ENCODE peak calls at places on chromosomes 6 and 20, in six cellular contexts. One of them, this sample, is unnamed.

GRCh38 chr6:163525926-163526325 is 111.4 kb downstream of the QKI start:
- DNase-seq in pancreas: no peak
- DNase-seq in AG20443: no peak
- DNase-seq in stimulated activated CD4-positive, alpha-beta T cell treated with anti-CD3 and anti-CD28 coated beads, Interleukin-4, amount 100 ng/mL, for 24 hours: no peak
- DNase-seq in NCI-H1105: no peak
- DNase-seq in anterior cingulate cortex: no peak
- DNase-seq in this sample: no peak

GRCh38 chr6:28980137-28980796 is 24.8 kb downstream of the ZNF311 start:
- DNase-seq in pancreas: no peak
- DNase-seq in AG20443: peak
- DNase-seq in stimulated activated CD4-positive, alpha-beta T cell treated with anti-CD3 and anti-CD28 coated beads, Interleukin-4, amount 100 ng/mL, for 24 hours: no peak
- DNase-seq in NCI-H1105: no peak
- DNase-seq in anterior cingulate cortex: no peak
- DNase-seq in this sample: no peak

GRCh38 chr6:34680802-34681515 is 15.6 kb downstream of the ILRUN start:
- DNase-seq in pancreas: no peak
- DNase-seq in AG20443: peak
- DNase-seq in stimulated activated CD4-positive, alpha-beta T cell treated with anti-CD3 and anti-CD28 coated beads, Interleukin-4, amount 100 ng/mL, for 24 hours: no peak
- DNase-seq in NCI-H1105: no peak
- DNase-seq in anterior cingulate cortex: no peak
- DNase-seq in this sample: no peak

GRCh38 chr20:59576216-59576953 is 28.0 kb upstream of the PHACTR3 start:
- DNase-seq in pancreas: no peak
- DNase-seq in AG20443: no peak
- DNase-seq in stimulated activated CD4-positive, alpha-beta T cell treated with anti-CD3 and anti-CD28 coated beads, Interleukin-4, amount 100 ng/mL, for 24 hours: no peak
- DNase-seq in NCI-H1105: peak
- DNase-seq in anterior cingulate cortex: peak
- DNase-seq in this sample: peak

GRCh38 chr20:35635652-35636051 is 20.0 kb downstream of the SPAG4 start:
- DNase-seq in pancreas: no peak
- DNase-seq in AG20443: no peak
- DNase-seq in stimulated activated CD4-positive, alpha-beta T cell treated with anti-CD3 and anti-CD28 coated beads, Interleukin-4, amount 100 ng/mL, for 24 hours: no peak
- DNase-seq in NCI-H1105: no peak
- DNase-seq in anterior cingulate cortex: no peak
- DNase-seq in this sample: no peak

GRCh38 chr6:141744971-141745370 is 387.8 kb upstream of the GJE1 start:
- DNase-seq in pancreas: no peak
- DNase-seq in AG20443: peak
- DNase-seq in stimulated activated CD4-positive, alpha-beta T cell treated with anti-CD3 and anti-CD28 coated beads, Interleukin-4, amount 100 ng/mL, for 24 hours: no peak
- DNase-seq in NCI-H1105: no peak
- DNase-seq in anterior cingulate cortex: no peak
- DNase-seq in this sample: no peak

GRCh38 chr6:2641044-2641673 is 109.6 kb downstream of the MYLK4 start:
- DNase-seq in pancreas: no peak
- DNase-seq in AG20443: no peak
- DNase-seq in stimulated activated CD4-positive, alpha-beta T cell treated with anti-CD3 and anti-CD28 coated beads, Interleukin-4, amount 100 ng/mL, for 24 hours: no peak
- DNase-seq in NCI-H1105: no peak
- DNase-seq in anterior cingulate cortex: no peak
- DNase-seq in this sample: no peak

GRCh38 chr6:163712569-163712966 is 298.1 kb downstream of the QKI start:
- DNase-seq in pancreas: no peak
- DNase-seq in AG20443: no peak
- DNase-seq in stimulated activated CD4-positive, alpha-beta T cell treated with anti-CD3 and anti-CD28 coated beads, Interleukin-4, amount 100 ng/mL, for 24 hours: no peak
- DNase-seq in NCI-H1105: no peak
- DNase-seq in anterior cingulate cortex: no peak
- DNase-seq in this sample: no peak

GRCh38 chr20:38935285-38935684 is 9.1 kb downstream of the FAM83D start:
- DNase-seq in pancreas: no peak
- DNase-seq in AG20443: peak
- DNase-seq in stimulated activated CD4-positive, alpha-beta T cell treated with anti-CD3 and anti-CD28 coated beads, Interleukin-4, amount 100 ng/mL, for 24 hours: no peak
- DNase-seq in NCI-H1105: no peak
- DNase-seq in anterior cingulate cortex: no peak
- DNase-seq in this sample: no peak

GRCh38 chr20:50061151-50062005 is 51.6 kb downstream of the UBE2V1 start:
- DNase-seq in pancreas: no peak
- DNase-seq in AG20443: no peak
- DNase-seq in stimulated activated CD4-positive, alpha-beta T cell treated with anti-CD3 and anti-CD28 coated beads, Interleukin-4, amount 100 ng/mL, for 24 hours: no peak
- DNase-seq in NCI-H1105: no peak
- DNase-seq in anterior cingulate cortex: no peak
- DNase-seq in this sample: no peak

GRCh38 chr6:134182528-134182927 is 130.1 kb upstream of the SLC2A12 start:
- DNase-seq in pancreas: no peak
- DNase-seq in AG20443: no peak
- DNase-seq in stimulated activated CD4-positive, alpha-beta T cell treated with anti-CD3 and anti-CD28 coated beads, Interleukin-4, amount 100 ng/mL, for 24 hours: no peak
- DNase-seq in NCI-H1105: no peak
- DNase-seq in anterior cingulate cortex: no peak
- DNase-seq in this sample: no peak

GRCh38 chr20:48298851-48299484 is 513.7 kb upstream of the SULF2 start:
- DNase-seq in pancreas: no peak
- DNase-seq in AG20443: peak
- DNase-seq in stimulated activated CD4-positive, alpha-beta T cell treated with anti-CD3 and anti-CD28 coated beads, Interleukin-4, amount 100 ng/mL, for 24 hours: no peak
- DNase-seq in NCI-H1105: peak
- DNase-seq in anterior cingulate cortex: peak
- DNase-seq in this sample: no peak

GRCh38 chr6:77447254-77447653 is 16.0 kb downstream of the HTR1B start:
- DNase-seq in pancreas: no peak
- DNase-seq in AG20443: no peak
- DNase-seq in stimulated activated CD4-positive, alpha-beta T cell treated with anti-CD3 and anti-CD28 coated beads, Interleukin-4, amount 100 ng/mL, for 24 hours: no peak
- DNase-seq in NCI-H1105: no peak
- DNase-seq in anterior cingulate cortex: no peak
- DNase-seq in this sample: no peak

GRCh38 chr6:7267071-7267470 is 45.9 kb downstream of the SSR1 start:
- DNase-seq in pancreas: no peak
- DNase-seq in AG20443: no peak
- DNase-seq in stimulated activated CD4-positive, alpha-beta T cell treated with anti-CD3 and anti-CD28 coated beads, Interleukin-4, amount 100 ng/mL, for 24 hours: no peak
- DNase-seq in NCI-H1105: no peak
- DNase-seq in anterior cingulate cortex: no peak
- DNase-seq in this sample: no peak

GRCh38 chr20:34689486-34689885 is 12.6 kb upstream of the PIGU start:
- DNase-seq in pancreas: no peak
- DNase-seq in AG20443: no peak
- DNase-seq in stimulated activated CD4-positive, alpha-beta T cell treated with anti-CD3 and anti-CD28 coated beads, Interleukin-4, amount 100 ng/mL, for 24 hours: no peak
- DNase-seq in NCI-H1105: no peak
- DNase-seq in anterior cingulate cortex: no peak
- DNase-seq in this sample: no peak

GRCh38 chr20:25867776-25868649 is 171.4 kb upstream of the ZNF337 start:
- DNase-seq in pancreas: peak
- DNase-seq in AG20443: peak
- DNase-seq in stimulated activated CD4-positive, alpha-beta T cell treated with anti-CD3 and anti-CD28 coated beads, Interleukin-4, amount 100 ng/mL, for 24 hours: peak
- DNase-seq in NCI-H1105: peak
- DNase-seq in anterior cingulate cortex: peak
- DNase-seq in this sample: peak

GRCh38 chr6:113630738-113631535 is 226.2 kb upstream of the MARCKS start:
- DNase-seq in pancreas: no peak
- DNase-seq in AG20443: peak
- DNase-seq in stimulated activated CD4-positive, alpha-beta T cell treated with anti-CD3 and anti-CD28 coated beads, Interleukin-4, amount 100 ng/mL, for 24 hours: peak
- DNase-seq in NCI-H1105: no peak
- DNase-seq in anterior cingulate cortex: peak
- DNase-seq in this sample: no peak

GRCh38 chr6:43687079-43687436 is 533 bp downstream of the MRPS18A start:
- DNase-seq in pancreas: no peak
- DNase-seq in AG20443: no peak
- DNase-seq in stimulated activated CD4-positive, alpha-beta T cell treated with anti-CD3 and anti-CD28 coated beads, Interleukin-4, amount 100 ng/mL, for 24 hours: no peak
- DNase-seq in NCI-H1105: no peak
- DNase-seq in anterior cingulate cortex: no peak
- DNase-seq in this sample: no peak

GRCh38 chr20:13765299-13765698 is 19.4 kb downstream of the ESF1 start:
- DNase-seq in pancreas: no peak
- DNase-seq in AG20443: no peak
- DNase-seq in stimulated activated CD4-positive, alpha-beta T cell treated with anti-CD3 and anti-CD28 coated beads, Interleukin-4, amount 100 ng/mL, for 24 hours: no peak
- DNase-seq in NCI-H1105: no peak
- DNase-seq in anterior cingulate cortex: no peak
- DNase-seq in this sample: no peak

GRCh38 chr20:52235129-52235528 is 43.5 kb upstream of the ZFP64 start:
- DNase-seq in pancreas: no peak
- DNase-seq in AG20443: no peak
- DNase-seq in stimulated activated CD4-positive, alpha-beta T cell treated with anti-CD3 and anti-CD28 coated beads, Interleukin-4, amount 100 ng/mL, for 24 hours: no peak
- DNase-seq in NCI-H1105: no peak
- DNase-seq in anterior cingulate cortex: no peak
- DNase-seq in this sample: no peak

GRCh38 chr20:62485062-62485700 is 9.4 kb upstream of the GATA5 start:
- DNase-seq in pancreas: peak
- DNase-seq in AG20443: peak
- DNase-seq in stimulated activated CD4-positive, alpha-beta T cell treated with anti-CD3 and anti-CD28 coated beads, Interleukin-4, amount 100 ng/mL, for 24 hours: no peak
- DNase-seq in NCI-H1105: no peak
- DNase-seq in anterior cingulate cortex: no peak
- DNase-seq in this sample: no peak

GRCh38 chr20:56986931-56987720 is 279.3 kb downstream of the BMP7 start:
- DNase-seq in pancreas: no peak
- DNase-seq in AG20443: no peak
- DNase-seq in stimulated activated CD4-positive, alpha-beta T cell treated with anti-CD3 and anti-CD28 coated beads, Interleukin-4, amount 100 ng/mL, for 24 hours: no peak
- DNase-seq in NCI-H1105: no peak
- DNase-seq in anterior cingulate cortex: no peak
- DNase-seq in this sample: no peak

GRCh38 chr6:137493218-137494038 is 766 bp downstream of the OLIG3 start:
- DNase-seq in pancreas: peak
- DNase-seq in AG20443: peak
- DNase-seq in stimulated activated CD4-positive, alpha-beta T cell treated with anti-CD3 and anti-CD28 coated beads, Interleukin-4, amount 100 ng/mL, for 24 hours: no peak
- DNase-seq in NCI-H1105: no peak
- DNase-seq in anterior cingulate cortex: no peak
- DNase-seq in this sample: no peak

GRCh38 chr20:45888681-45889080 is 1.3 kb upstream of the SPATA25 start:
- DNase-seq in pancreas: no peak
- DNase-seq in AG20443: no peak
- DNase-seq in stimulated activated CD4-positive, alpha-beta T cell treated with anti-CD3 and anti-CD28 coated beads, Interleukin-4, amount 100 ng/mL, for 24 hours: no peak
- DNase-seq in NCI-H1105: no peak
- DNase-seq in anterior cingulate cortex: no peak
- DNase-seq in this sample: no peak

This sample was measured in caudate nucleus.